ENCODE peak calls at places on chromosomes 3 and 15, in eight cellular contexts. J, G, R, A, I, E, V and N are unnamed samples.

GRCh38 chr3:46998121-46998851 is 18.8 kb downstream of the NBEAL2 start:
- DNase-seq in G (no peak), J (peak; percentile 85), R (peak; percentile 87), A (peak; percentile 57), E (peak; percentile 62), V (peak; percentile 34), I (peak; percentile 79), N (peak; percentile 59)

GRCh38 chr15:70264014-70264492 is 166.3 kb upstream of the TLE3 start:
- DNase-seq in J (no peak), R (no peak), E (no peak), I (peak; percentile 70), G (no peak), V (no peak), A (no peak), N (no peak)

GRCh38 chr3:33954956-33955355 is 156.5 kb downstream of the PDCD6IP start:
- DNase-seq in J (peak; percentile 20), I (no peak), E (no peak), G (no peak), R (no peak), A (no peak), V (no peak), N (no peak)

GRCh38 chr3:48634661-48635221 is 520 bp downstream of the SLC26A6 start:
- DNase-seq in E (peak; percentile 61), I (peak; percentile 62), G (peak; percentile 28), R (peak; percentile 79), V (no peak), A (peak; percentile 26), J (peak; percentile 64), N (peak; percentile 26)

GRCh38 chr3:55951371-55951770 is 464.3 kb upstream of the WNT5A start:
- DNase-seq in J (no peak), A (no peak), R (no peak), E (no peak), G (no peak), I (peak; percentile 49), V (no peak), N (no peak)

GRCh38 chr15:62591842-62592838 is 427.1 kb upstream of the C2CD4B start:
- DNase-seq in V (no peak), J (no peak), I (no peak), A (no peak), E (no peak), R (no peak), G (no peak), N (no peak)

GRCh38 chr3:179624471-179624870 is 19.9 kb downstream of the NDUFB5 start:
- DNase-seq in G (no peak), I (no peak), R (no peak), A (no peak), E (no peak), J (no peak), V (no peak), N (no peak)

GRCh38 chr15:95262866-95263564 is 1031.7 kb downstream of the MCTP2 start:
- DNase-seq in A (no peak), J (no peak), R (no peak), I (no peak), G (no peak), V (no peak), E (no peak), N (no peak)

GRCh38 chr3:51916418-51916817 is 13.3 kb upstream of the IQCF1 start:
- DNase-seq in I (no peak), V (no peak), J (no peak), R (no peak), G (no peak), A (no peak), E (no peak), N (no peak)

GRCh38 chr15:39242345-39242744 is 338.5 kb upstream of the THBS1 start:
- DNase-seq in E (no peak), I (no peak), G (no peak), J (no peak), V (no peak), R (no peak), A (no peak), N (no peak)

GRCh38 chr3:8497582-8497981 is 4.0 kb upstream of the LMCD1 start:
- DNase-seq in I (no peak), G (no peak), E (no peak), A (no peak), J (no peak), V (no peak), R (no peak), N (no peak)

GRCh38 chr15:81118361-81118760 is 15.7 kb upstream of the CFAP161 start:
- DNase-seq in G (no peak), E (no peak), I (no peak), V (no peak), A (no peak), J (no peak), R (no peak), N (no peak)

GRCh38 chr3:147518465-147518864 is 109.3 kb downstream of the ZIC1 start:
- DNase-seq in G (no peak), R (no peak), I (no peak), V (no peak), A (no peak), E (no peak), J (no peak), N (no peak)

GRCh38 chr3:33074217-33075067 is 22.5 kb downstream of the GLB1 start:
- DNase-seq in V (peak; percentile 23), A (peak; percentile 63), G (no peak), R (peak; percentile 76), I (peak; percentile 73), E (peak; percentile 36), J (peak; percentile 89), N (peak; percentile 53)

GRCh38 chr3:15633159-15633558 is 31.6 kb downstream of the BTD start:
- DNase-seq in G (no peak), R (no peak), I (no peak), E (no peak), V (no peak), J (no peak), A (no peak), N (no peak)

GRCh38 chr15:67030036-67030762 is 35.2 kb upstream of the SMAD3 start:
- DNase-seq in I (no peak), E (no peak), J (no peak), R (no peak), V (no peak), A (no peak), G (no peak), N (no peak)

GRCh38 chr3:69491980-69492379 is 106.1 kb upstream of the FRMD4B start:
- DNase-seq in G (no peak), E (no peak), I (no peak), R (no peak), J (no peak), V (no peak), A (no peak), N (no peak)

GRCh38 chr3:14525685-14526631 is 14.2 kb downstream of the GRIP2 start:
- DNase-seq in J (no peak), A (no peak), I (no peak), V (no peak), E (peak; percentile 43), G (no peak), R (no peak), N (no peak)

GRCh38 chr3:141152801-141153678 is 78.6 kb upstream of the PXYLP1 start:
- DNase-seq in G (no peak), E (no peak), R (no peak), A (no peak), V (no peak), I (no peak), J (no peak), N (no peak)

GRCh38 chr15:77369168-77369567 is 50.7 kb downstream of the PEAK1 start:
- DNase-seq in G (no peak), I (no peak), V (no peak), A (no peak), R (no peak), E (no peak), J (no peak), N (no peak)